ENCODE peak calls at places on chromosomes 5 and 9, in ten cellular contexts. One of them, this sample, is unnamed.

GRCh38 chr5:139386039-139386438 is 2.9 kb upstream of the SLC23A1 start:
- DNase-seq in HEK293T: no peak
- DNase-seq in effector CD4-positive, alpha-beta T cell: no peak
- DNase-seq in GM23248: no peak
- DNase-seq in activated T-helper 1 cell treated with anti-CD3 and anti-CD28 coated beads, Interleukin-12 subunit alpha, Interleukin-12 subunit beta, Interleukin-2, Interleukin-4 antibody, amounts not matched to agents 30 ng/mL and 10 ng/mL and 1 ng/mL, durations not matched to agents 14 hours and 24 hours and 36 hours: no peak
- DNase-seq in CD4-positive, alpha-beta memory T cell: no peak
- DNase-seq in breast epithelium: no peak
- DNase-seq in Caco-2: no peak
- DNase-seq in NCI-H748 treated with DMSO at 0.1 percent for 48 hours: no peak
- DNase-seq in stimulated activated CD8-positive, alpha-beta memory T cell treated with anti-CD3 and anti-CD28 coated beads, Interleukin-15, amount 100 ng/mL, for 24 hours: no peak
- DNase-seq in this sample: no peak

GRCh38 chr9:101977614-101978210 is 239.3 kb upstream of the GRIN3A start:
- DNase-seq in NCI-H748 treated with DMSO at 0.1 percent for 48 hours: peak
- DNase-seq in activated T-helper 1 cell treated with anti-CD3 and anti-CD28 coated beads, Interleukin-12 subunit alpha, Interleukin-12 subunit beta, Interleukin-2, Interleukin-4 antibody, amounts not matched to agents 30 ng/mL and 10 ng/mL and 1 ng/mL, durations not matched to agents 14 hours and 24 hours and 36 hours: no peak
- DNase-seq in effector CD4-positive, alpha-beta T cell: no peak
- DNase-seq in Caco-2: no peak
- DNase-seq in GM23248: peak
- DNase-seq in HEK293T: no peak
- DNase-seq in CD4-positive, alpha-beta memory T cell: no peak
- DNase-seq in breast epithelium: no peak
- DNase-seq in stimulated activated CD8-positive, alpha-beta memory T cell treated with anti-CD3 and anti-CD28 coated beads, Interleukin-15, amount 100 ng/mL, for 24 hours: no peak
- DNase-seq in this sample: no peak

GRCh38 chr5:108196276-108196675 is 185.6 kb downstream of the FBXL17 start:
- DNase-seq in Caco-2: no peak
- DNase-seq in NCI-H748 treated with DMSO at 0.1 percent for 48 hours: no peak
- DNase-seq in activated T-helper 1 cell treated with anti-CD3 and anti-CD28 coated beads, Interleukin-12 subunit alpha, Interleukin-12 subunit beta, Interleukin-2, Interleukin-4 antibody, amounts not matched to agents 30 ng/mL and 10 ng/mL and 1 ng/mL, durations not matched to agents 14 hours and 24 hours and 36 hours: no peak
- DNase-seq in HEK293T: peak
- DNase-seq in breast epithelium: no peak
- DNase-seq in effector CD4-positive, alpha-beta T cell: no peak
- DNase-seq in GM23248: peak
- DNase-seq in CD4-positive, alpha-beta memory T cell: no peak
- DNase-seq in stimulated activated CD8-positive, alpha-beta memory T cell treated with anti-CD3 and anti-CD28 coated beads, Interleukin-15, amount 100 ng/mL, for 24 hours: no peak
- DNase-seq in this sample: no peak

GRCh38 chr5:180811012-180811622 is 8.5 kb upstream of the MGAT1 start:
- DNase-seq in GM23248: no peak
- DNase-seq in Caco-2: no peak
- DNase-seq in CD4-positive, alpha-beta memory T cell: no peak
- DNase-seq in NCI-H748 treated with DMSO at 0.1 percent for 48 hours: no peak
- DNase-seq in activated T-helper 1 cell treated with anti-CD3 and anti-CD28 coated beads, Interleukin-12 subunit alpha, Interleukin-12 subunit beta, Interleukin-2, Interleukin-4 antibody, amounts not matched to agents 30 ng/mL and 10 ng/mL and 1 ng/mL, durations not matched to agents 14 hours and 24 hours and 36 hours: no peak
- DNase-seq in HEK293T: no peak
- DNase-seq in stimulated activated CD8-positive, alpha-beta memory T cell treated with anti-CD3 and anti-CD28 coated beads, Interleukin-15, amount 100 ng/mL, for 24 hours: no peak
- DNase-seq in breast epithelium: no peak
- DNase-seq in effector CD4-positive, alpha-beta T cell: no peak
- DNase-seq in this sample: no peak

GRCh38 chr9:136327313-136327971 is at the start of gene GPSM1:
- DNase-seq in CD4-positive, alpha-beta memory T cell: peak
- DNase-seq in stimulated activated CD8-positive, alpha-beta memory T cell treated with anti-CD3 and anti-CD28 coated beads, Interleukin-15, amount 100 ng/mL, for 24 hours: no peak
- DNase-seq in NCI-H748 treated with DMSO at 0.1 percent for 48 hours: no peak
- DNase-seq in GM23248: peak
- DNase-seq in HEK293T: peak
- DNase-seq in breast epithelium: no peak
- DNase-seq in effector CD4-positive, alpha-beta T cell: peak
- DNase-seq in Caco-2: no peak
- DNase-seq in activated T-helper 1 cell treated with anti-CD3 and anti-CD28 coated beads, Interleukin-12 subunit alpha, Interleukin-12 subunit beta, Interleukin-2, Interleukin-4 antibody, amounts not matched to agents 30 ng/mL and 10 ng/mL and 1 ng/mL, durations not matched to agents 14 hours and 24 hours and 36 hours: peak
- DNase-seq in this sample: no peak

GRCh38 chr5:141883184-141883947 is 5.2 kb upstream of the PCDH1 start:
- DNase-seq in Caco-2: no peak
- DNase-seq in CD4-positive, alpha-beta memory T cell: no peak
- DNase-seq in HEK293T: peak
- DNase-seq in activated T-helper 1 cell treated with anti-CD3 and anti-CD28 coated beads, Interleukin-12 subunit alpha, Interleukin-12 subunit beta, Interleukin-2, Interleukin-4 antibody, amounts not matched to agents 30 ng/mL and 10 ng/mL and 1 ng/mL, durations not matched to agents 14 hours and 24 hours and 36 hours: no peak
- DNase-seq in stimulated activated CD8-positive, alpha-beta memory T cell treated with anti-CD3 and anti-CD28 coated beads, Interleukin-15, amount 100 ng/mL, for 24 hours: no peak
- DNase-seq in NCI-H748 treated with DMSO at 0.1 percent for 48 hours: no peak
- DNase-seq in effector CD4-positive, alpha-beta T cell: no peak
- DNase-seq in breast epithelium: no peak
- DNase-seq in GM23248: peak
- DNase-seq in this sample: no peak

GRCh38 chr5:171295299-171295698 is 13.7 kb upstream of the TLX3 start:
- DNase-seq in NCI-H748 treated with DMSO at 0.1 percent for 48 hours: no peak
- DNase-seq in stimulated activated CD8-positive, alpha-beta memory T cell treated with anti-CD3 and anti-CD28 coated beads, Interleukin-15, amount 100 ng/mL, for 24 hours: no peak
- DNase-seq in Caco-2: no peak
- DNase-seq in effector CD4-positive, alpha-beta T cell: no peak
- DNase-seq in activated T-helper 1 cell treated with anti-CD3 and anti-CD28 coated beads, Interleukin-12 subunit alpha, Interleukin-12 subunit beta, Interleukin-2, Interleukin-4 antibody, amounts not matched to agents 30 ng/mL and 10 ng/mL and 1 ng/mL, durations not matched to agents 14 hours and 24 hours and 36 hours: no peak
- DNase-seq in GM23248: no peak
- DNase-seq in breast epithelium: no peak
- DNase-seq in CD4-positive, alpha-beta memory T cell: no peak
- DNase-seq in HEK293T: no peak
- DNase-seq in this sample: no peak

GRCh38 chr5:25435882-25436281 is 791.1 kb upstream of the CDH10 start:
- DNase-seq in stimulated activated CD8-positive, alpha-beta memory T cell treated with anti-CD3 and anti-CD28 coated beads, Interleukin-15, amount 100 ng/mL, for 24 hours: no peak
- DNase-seq in activated T-helper 1 cell treated with anti-CD3 and anti-CD28 coated beads, Interleukin-12 subunit alpha, Interleukin-12 subunit beta, Interleukin-2, Interleukin-4 antibody, amounts not matched to agents 30 ng/mL and 10 ng/mL and 1 ng/mL, durations not matched to agents 14 hours and 24 hours and 36 hours: no peak
- DNase-seq in breast epithelium: no peak
- DNase-seq in GM23248: no peak
- DNase-seq in Caco-2: no peak
- DNase-seq in effector CD4-positive, alpha-beta T cell: no peak
- DNase-seq in HEK293T: no peak
- DNase-seq in CD4-positive, alpha-beta memory T cell: no peak
- DNase-seq in NCI-H748 treated with DMSO at 0.1 percent for 48 hours: no peak
- DNase-seq in this sample: no peak

GRCh38 chr5:158463971-158464370 is 605.0 kb upstream of the CLINT1 start:
- DNase-seq in stimulated activated CD8-positive, alpha-beta memory T cell treated with anti-CD3 and anti-CD28 coated beads, Interleukin-15, amount 100 ng/mL, for 24 hours: no peak
- DNase-seq in NCI-H748 treated with DMSO at 0.1 percent for 48 hours: no peak
- DNase-seq in CD4-positive, alpha-beta memory T cell: no peak
- DNase-seq in Caco-2: no peak
- DNase-seq in GM23248: peak
- DNase-seq in effector CD4-positive, alpha-beta T cell: no peak
- DNase-seq in breast epithelium: no peak
- DNase-seq in activated T-helper 1 cell treated with anti-CD3 and anti-CD28 coated beads, Interleukin-12 subunit alpha, Interleukin-12 subunit beta, Interleukin-2, Interleukin-4 antibody, amounts not matched to agents 30 ng/mL and 10 ng/mL and 1 ng/mL, durations not matched to agents 14 hours and 24 hours and 36 hours: no peak
- DNase-seq in HEK293T: no peak
- DNase-seq in this sample: peak

GRCh38 chr9:18023332-18023731 is 444.5 kb downstream of the SH3GL2 start:
- DNase-seq in Caco-2: no peak
- DNase-seq in CD4-positive, alpha-beta memory T cell: no peak
- DNase-seq in HEK293T: no peak
- DNase-seq in breast epithelium: no peak
- DNase-seq in GM23248: no peak
- DNase-seq in activated T-helper 1 cell treated with anti-CD3 and anti-CD28 coated beads, Interleukin-12 subunit alpha, Interleukin-12 subunit beta, Interleukin-2, Interleukin-4 antibody, amounts not matched to agents 30 ng/mL and 10 ng/mL and 1 ng/mL, durations not matched to agents 14 hours and 24 hours and 36 hours: no peak
- DNase-seq in effector CD4-positive, alpha-beta T cell: no peak
- DNase-seq in stimulated activated CD8-positive, alpha-beta memory T cell treated with anti-CD3 and anti-CD28 coated beads, Interleukin-15, amount 100 ng/mL, for 24 hours: no peak
- DNase-seq in NCI-H748 treated with DMSO at 0.1 percent for 48 hours: no peak
- DNase-seq in this sample: no peak

GRCh38 chr5:24566933-24567332 is 77.8 kb downstream of the CDH10 start:
- DNase-seq in Caco-2: no peak
- DNase-seq in breast epithelium: no peak
- DNase-seq in effector CD4-positive, alpha-beta T cell: no peak
- DNase-seq in CD4-positive, alpha-beta memory T cell: no peak
- DNase-seq in stimulated activated CD8-positive, alpha-beta memory T cell treated with anti-CD3 and anti-CD28 coated beads, Interleukin-15, amount 100 ng/mL, for 24 hours: no peak
- DNase-seq in activated T-helper 1 cell treated with anti-CD3 and anti-CD28 coated beads, Interleukin-12 subunit alpha, Interleukin-12 subunit beta, Interleukin-2, Interleukin-4 antibody, amounts not matched to agents 30 ng/mL and 10 ng/mL and 1 ng/mL, durations not matched to agents 14 hours and 24 hours and 36 hours: no peak
- DNase-seq in GM23248: no peak
- DNase-seq in NCI-H748 treated with DMSO at 0.1 percent for 48 hours: no peak
- DNase-seq in HEK293T: no peak
- DNase-seq in this sample: no peak

GRCh38 chr9:90504486-90504885 is 138.1 kb downstream of the DIRAS2 start:
- DNase-seq in Caco-2: no peak
- DNase-seq in stimulated activated CD8-positive, alpha-beta memory T cell treated with anti-CD3 and anti-CD28 coated beads, Interleukin-15, amount 100 ng/mL, for 24 hours: no peak
- DNase-seq in breast epithelium: no peak
- DNase-seq in NCI-H748 treated with DMSO at 0.1 percent for 48 hours: no peak
- DNase-seq in CD4-positive, alpha-beta memory T cell: no peak
- DNase-seq in HEK293T: no peak
- DNase-seq in GM23248: no peak
- DNase-seq in activated T-helper 1 cell treated with anti-CD3 and anti-CD28 coated beads, Interleukin-12 subunit alpha, Interleukin-12 subunit beta, Interleukin-2, Interleukin-4 antibody, amounts not matched to agents 30 ng/mL and 10 ng/mL and 1 ng/mL, durations not matched to agents 14 hours and 24 hours and 36 hours: no peak
- DNase-seq in effector CD4-positive, alpha-beta T cell: no peak
- DNase-seq in this sample: no peak

GRCh38 chr5:122471752-122472061 is 159.7 kb downstream of the SNCAIP start:
- DNase-seq in activated T-helper 1 cell treated with anti-CD3 and anti-CD28 coated beads, Interleukin-12 subunit alpha, Interleukin-12 subunit beta, Interleukin-2, Interleukin-4 antibody, amounts not matched to agents 30 ng/mL and 10 ng/mL and 1 ng/mL, durations not matched to agents 14 hours and 24 hours and 36 hours: no peak
- DNase-seq in stimulated activated CD8-positive, alpha-beta memory T cell treated with anti-CD3 and anti-CD28 coated beads, Interleukin-15, amount 100 ng/mL, for 24 hours: no peak
- DNase-seq in NCI-H748 treated with DMSO at 0.1 percent for 48 hours: no peak
- DNase-seq in HEK293T: no peak
- DNase-seq in GM23248: no peak
- DNase-seq in effector CD4-positive, alpha-beta T cell: no peak
- DNase-seq in CD4-positive, alpha-beta memory T cell: no peak
- DNase-seq in Caco-2: no peak
- DNase-seq in breast epithelium: no peak
- DNase-seq in this sample: no peak

GRCh38 chr5:15620501-15620900 is 120.5 kb downstream of the FBXL7 start:
- DNase-seq in NCI-H748 treated with DMSO at 0.1 percent for 48 hours: no peak
- DNase-seq in effector CD4-positive, alpha-beta T cell: no peak
- DNase-seq in breast epithelium: no peak
- DNase-seq in activated T-helper 1 cell treated with anti-CD3 and anti-CD28 coated beads, Interleukin-12 subunit alpha, Interleukin-12 subunit beta, Interleukin-2, Interleukin-4 antibody, amounts not matched to agents 30 ng/mL and 10 ng/mL and 1 ng/mL, durations not matched to agents 14 hours and 24 hours and 36 hours: no peak
- DNase-seq in stimulated activated CD8-positive, alpha-beta memory T cell treated with anti-CD3 and anti-CD28 coated beads, Interleukin-15, amount 100 ng/mL, for 24 hours: no peak
- DNase-seq in CD4-positive, alpha-beta memory T cell: no peak
- DNase-seq in GM23248: peak
- DNase-seq in Caco-2: no peak
- DNase-seq in HEK293T: no peak
- DNase-seq in this sample: peak

GRCh38 chr9:18755263-18755662 is 277.7 kb downstream of the SAXO1 start:
- DNase-seq in GM23248: no peak
- DNase-seq in Caco-2: no peak
- DNase-seq in effector CD4-positive, alpha-beta T cell: no peak
- DNase-seq in NCI-H748 treated with DMSO at 0.1 percent for 48 hours: no peak
- DNase-seq in breast epithelium: no peak
- DNase-seq in stimulated activated CD8-positive, alpha-beta memory T cell treated with anti-CD3 and anti-CD28 coated beads, Interleukin-15, amount 100 ng/mL, for 24 hours: no peak
- DNase-seq in HEK293T: no peak
- DNase-seq in activated T-helper 1 cell treated with anti-CD3 and anti-CD28 coated beads, Interleukin-12 subunit alpha, Interleukin-12 subunit beta, Interleukin-2, Interleukin-4 antibody, amounts not matched to agents 30 ng/mL and 10 ng/mL and 1 ng/mL, durations not matched to agents 14 hours and 24 hours and 36 hours: no peak
- DNase-seq in CD4-positive, alpha-beta memory T cell: no peak
- DNase-seq in this sample: no peak

GRCh38 chr9:137691648-137692357 is 73.0 kb downstream of the EHMT1 start:
- DNase-seq in activated T-helper 1 cell treated with anti-CD3 and anti-CD28 coated beads, Interleukin-12 subunit alpha, Interleukin-12 subunit beta, Interleukin-2, Interleukin-4 antibody, amounts not matched to agents 30 ng/mL and 10 ng/mL and 1 ng/mL, durations not matched to agents 14 hours and 24 hours and 36 hours: no peak
- DNase-seq in GM23248: no peak
- DNase-seq in stimulated activated CD8-positive, alpha-beta memory T cell treated with anti-CD3 and anti-CD28 coated beads, Interleukin-15, amount 100 ng/mL, for 24 hours: no peak
- DNase-seq in Caco-2: no peak
- DNase-seq in effector CD4-positive, alpha-beta T cell: no peak
- DNase-seq in CD4-positive, alpha-beta memory T cell: no peak
- DNase-seq in breast epithelium: no peak
- DNase-seq in NCI-H748 treated with DMSO at 0.1 percent for 48 hours: no peak
- DNase-seq in HEK293T: no peak
- DNase-seq in this sample: no peak

GRCh38 chr9:116434314-116434713 is 252.8 kb upstream of the TRIM32 start:
- DNase-seq in NCI-H748 treated with DMSO at 0.1 percent for 48 hours: no peak
- DNase-seq in HEK293T: no peak
- DNase-seq in stimulated activated CD8-positive, alpha-beta memory T cell treated with anti-CD3 and anti-CD28 coated beads, Interleukin-15, amount 100 ng/mL, for 24 hours: no peak
- DNase-seq in GM23248: no peak
- DNase-seq in Caco-2: no peak
- DNase-seq in effector CD4-positive, alpha-beta T cell: no peak
- DNase-seq in CD4-positive, alpha-beta memory T cell: no peak
- DNase-seq in breast epithelium: no peak
- DNase-seq in activated T-helper 1 cell treated with anti-CD3 and anti-CD28 coated beads, Interleukin-12 subunit alpha, Interleukin-12 subunit beta, Interleukin-2, Interleukin-4 antibody, amounts not matched to agents 30 ng/mL and 10 ng/mL and 1 ng/mL, durations not matched to agents 14 hours and 24 hours and 36 hours: no peak
- DNase-seq in this sample: no peak

GRCh38 chr9:112104901-112105300 is 70.2 kb downstream of the SUSD1 start:
- DNase-seq in GM23248: no peak
- DNase-seq in Caco-2: no peak
- DNase-seq in stimulated activated CD8-positive, alpha-beta memory T cell treated with anti-CD3 and anti-CD28 coated beads, Interleukin-15, amount 100 ng/mL, for 24 hours: no peak
- DNase-seq in breast epithelium: no peak
- DNase-seq in HEK293T: no peak
- DNase-seq in activated T-helper 1 cell treated with anti-CD3 and anti-CD28 coated beads, Interleukin-12 subunit alpha, Interleukin-12 subunit beta, Interleukin-2, Interleukin-4 antibody, amounts not matched to agents 30 ng/mL and 10 ng/mL and 1 ng/mL, durations not matched to agents 14 hours and 24 hours and 36 hours: no peak
- DNase-seq in NCI-H748 treated with DMSO at 0.1 percent for 48 hours: no peak
- DNase-seq in CD4-positive, alpha-beta memory T cell: no peak
- DNase-seq in effector CD4-positive, alpha-beta T cell: no peak
- DNase-seq in this sample: no peak

GRCh38 chr5:155953335-155953734 is 373.6 kb upstream of the SGCD start:
- DNase-seq in activated T-helper 1 cell treated with anti-CD3 and anti-CD28 coated beads, Interleukin-12 subunit alpha, Interleukin-12 subunit beta, Interleukin-2, Interleukin-4 antibody, amounts not matched to agents 30 ng/mL and 10 ng/mL and 1 ng/mL, durations not matched to agents 14 hours and 24 hours and 36 hours: no peak
- DNase-seq in Caco-2: no peak
- DNase-seq in effector CD4-positive, alpha-beta T cell: no peak
- DNase-seq in HEK293T: no peak
- DNase-seq in NCI-H748 treated with DMSO at 0.1 percent for 48 hours: no peak
- DNase-seq in CD4-positive, alpha-beta memory T cell: no peak
- DNase-seq in GM23248: peak
- DNase-seq in breast epithelium: no peak
- DNase-seq in stimulated activated CD8-positive, alpha-beta memory T cell treated with anti-CD3 and anti-CD28 coated beads, Interleukin-15, amount 100 ng/mL, for 24 hours: no peak
- DNase-seq in this sample: no peak

GRCh38 chr5:160434022-160434531 is 12.4 kb downstream of the PTTG1 start:
- DNase-seq in stimulated activated CD8-positive, alpha-beta memory T cell treated with anti-CD3 and anti-CD28 coated beads, Interleukin-15, amount 100 ng/mL, for 24 hours: no peak
- DNase-seq in GM23248: no peak
- DNase-seq in NCI-H748 treated with DMSO at 0.1 percent for 48 hours: peak
- DNase-seq in CD4-positive, alpha-beta memory T cell: no peak
- DNase-seq in breast epithelium: no peak
- DNase-seq in Caco-2: no peak
- DNase-seq in HEK293T: no peak
- DNase-seq in effector CD4-positive, alpha-beta T cell: no peak
- DNase-seq in activated T-helper 1 cell treated with anti-CD3 and anti-CD28 coated beads, Interleukin-12 subunit alpha, Interleukin-12 subunit beta, Interleukin-2, Interleukin-4 antibody, amounts not matched to agents 30 ng/mL and 10 ng/mL and 1 ng/mL, durations not matched to agents 14 hours and 24 hours and 36 hours: no peak
- DNase-seq in this sample: no peak

GRCh38 chr9:98654247-98654646 is 54.5 kb downstream of the GABBR2 start:
- DNase-seq in CD4-positive, alpha-beta memory T cell: no peak
- DNase-seq in NCI-H748 treated with DMSO at 0.1 percent for 48 hours: peak
- DNase-seq in stimulated activated CD8-positive, alpha-beta memory T cell treated with anti-CD3 and anti-CD28 coated beads, Interleukin-15, amount 100 ng/mL, for 24 hours: no peak
- DNase-seq in breast epithelium: no peak
- DNase-seq in Caco-2: no peak
- DNase-seq in GM23248: peak
- DNase-seq in effector CD4-positive, alpha-beta T cell: no peak
- DNase-seq in HEK293T: no peak
- DNase-seq in activated T-helper 1 cell treated with anti-CD3 and anti-CD28 coated beads, Interleukin-12 subunit alpha, Interleukin-12 subunit beta, Interleukin-2, Interleukin-4 antibody, amounts not matched to agents 30 ng/mL and 10 ng/mL and 1 ng/mL, durations not matched to agents 14 hours and 24 hours and 36 hours: no peak
- DNase-seq in this sample: peak

This sample was measured in GM04504.